ENCODE peak calls at places on chromosomes 6 and 20, in four cellular contexts. One of them, this sample, is unnamed. For H3K4me1, the result is how much of the 10 kb centered on the place peaks cover.

GRCh38 chr6:157393667-157394329 is 12.8 kb downstream of the ZDHHC14 start:
- DNase-seq in breast epithelium: no peak
- DNase-seq in A673: no peak
- DNase-seq in astrocyte: no peak
- DNase-seq in this sample: no peak

GRCh38 chr20:35568645-35569044 is 26.8 kb downstream of the ERGIC3 start:
- DNase-seq in breast epithelium: no peak
- DNase-seq in A673: no peak
- DNase-seq in astrocyte: no peak
- DNase-seq in this sample: peak

GRCh38 chr6:31186052-31186734 is 15.7 kb upstream of the POU5F1 start:
- DNase-seq in breast epithelium: no peak
- DNase-seq in A673: no peak
- DNase-seq in astrocyte: peak
- DNase-seq in this sample: peak

GRCh38 chr20:32116079-32116521 is 6.6 kb downstream of the TM9SF4 start:
- DNase-seq in breast epithelium: no peak
- DNase-seq in A673: peak
- DNase-seq in astrocyte: no peak
- DNase-seq in this sample: peak

GRCh38 chr20:8116067-8116811 is 15.8 kb upstream of the PLCB1 start:
- DNase-seq in breast epithelium: no peak
- DNase-seq in A673: no peak
- DNase-seq in astrocyte: peak
- DNase-seq in this sample: no peak

GRCh38 chr6:85400331-85400730 is 49.6 kb upstream of the NT5E start:
- DNase-seq in breast epithelium: no peak
- DNase-seq in A673: no peak
- DNase-seq in astrocyte: no peak
- DNase-seq in this sample: no peak

GRCh38 chr6:34834789-34835518 is 43.1 kb downstream of the BLTP3A start:
- DNase-seq in breast epithelium: no peak
- DNase-seq in A673: no peak
- DNase-seq in astrocyte: peak
- DNase-seq in this sample: no peak

GRCh38 chr6:54729716-54730115 is 116.9 kb upstream of the FAM83B start:
- DNase-seq in breast epithelium: no peak
- DNase-seq in A673: no peak
- DNase-seq in astrocyte: no peak
- DNase-seq in this sample: no peak

GRCh38 chr20:61044499-61044898 is 207.6 kb upstream of the CDH4 start:
- DNase-seq in breast epithelium: no peak
- DNase-seq in A673: peak
- DNase-seq in astrocyte: no peak
- DNase-seq in this sample: no peak

GRCh38 chr6:142537612-142538478 is 236.0 kb downstream of the ADGRG6 start:
- DNase-seq in breast epithelium: no peak
- DNase-seq in A673: peak
- DNase-seq in astrocyte: no peak
- DNase-seq in this sample: peak

GRCh38 chr6:157443066-157443800 is 62.2 kb downstream of the ZDHHC14 start:
- DNase-seq in breast epithelium: no peak
- DNase-seq in A673: no peak
- DNase-seq in astrocyte: peak
- DNase-seq in this sample: peak

GRCh38 chr6:163335671-163336545 is 78.6 kb upstream of the QKI start:
- DNase-seq in breast epithelium: no peak
- DNase-seq in A673: no peak
- DNase-seq in astrocyte: no peak
- DNase-seq in this sample: peak

GRCh38 chr6:3520541-3521220 is 63.8 kb upstream of the SLC22A23 start:
- DNase-seq in breast epithelium: no peak
- DNase-seq in A673: no peak
- DNase-seq in astrocyte: peak
- DNase-seq in this sample: no peak

GRCh38 chr20:43938932-43939761 is 24.5 kb downstream of the TOX2 start:
- DNase-seq in breast epithelium: no peak
- DNase-seq in A673: peak
- DNase-seq in astrocyte: peak
- DNase-seq in this sample: no peak

GRCh38 chr20:15835811-15836210 is 737.4 kb downstream of the KIF16B start:
- DNase-seq in breast epithelium: no peak
- DNase-seq in A673: no peak
- DNase-seq in astrocyte: no peak
- DNase-seq in this sample: no peak

GRCh38 chr6:19472168-19472567 is 365.0 kb upstream of the ID4 start:
- DNase-seq in breast epithelium: no peak
- DNase-seq in A673: peak
- DNase-seq in astrocyte: peak
- DNase-seq in this sample: no peak

GRCh38 chr20:36396340-36396739 is 90.2 kb downstream of the DLGAP4 start:
- DNase-seq in breast epithelium: no peak
- DNase-seq in A673: no peak
- DNase-seq in astrocyte: no peak
- DNase-seq in this sample: no peak

GRCh38 chr6:108693406-108694154 is 132.9 kb downstream of the FOXO3 start:
- DNase-seq in breast epithelium: no peak
- DNase-seq in A673: no peak
- DNase-seq in astrocyte: no peak
- DNase-seq in this sample: no peak

GRCh38 chr6:108687921-108688320 is 127.2 kb downstream of the FOXO3 start:
- DNase-seq in breast epithelium: no peak
- DNase-seq in A673: no peak
- DNase-seq in astrocyte: no peak
- DNase-seq in this sample: no peak

GRCh38 chr6:108686896-108687295 is 126.2 kb downstream of the FOXO3 start:
- DNase-seq in breast epithelium: no peak
- DNase-seq in A673: no peak
- DNase-seq in astrocyte: no peak
- DNase-seq in this sample: no peak

GRCh38 chr6:108689279-108690161 is 128.8 kb downstream of the FOXO3 start:
- DNase-seq in breast epithelium: peak
- DNase-seq in A673: no peak
- DNase-seq in astrocyte: peak
- DNase-seq in this sample: no peak

DNA sequence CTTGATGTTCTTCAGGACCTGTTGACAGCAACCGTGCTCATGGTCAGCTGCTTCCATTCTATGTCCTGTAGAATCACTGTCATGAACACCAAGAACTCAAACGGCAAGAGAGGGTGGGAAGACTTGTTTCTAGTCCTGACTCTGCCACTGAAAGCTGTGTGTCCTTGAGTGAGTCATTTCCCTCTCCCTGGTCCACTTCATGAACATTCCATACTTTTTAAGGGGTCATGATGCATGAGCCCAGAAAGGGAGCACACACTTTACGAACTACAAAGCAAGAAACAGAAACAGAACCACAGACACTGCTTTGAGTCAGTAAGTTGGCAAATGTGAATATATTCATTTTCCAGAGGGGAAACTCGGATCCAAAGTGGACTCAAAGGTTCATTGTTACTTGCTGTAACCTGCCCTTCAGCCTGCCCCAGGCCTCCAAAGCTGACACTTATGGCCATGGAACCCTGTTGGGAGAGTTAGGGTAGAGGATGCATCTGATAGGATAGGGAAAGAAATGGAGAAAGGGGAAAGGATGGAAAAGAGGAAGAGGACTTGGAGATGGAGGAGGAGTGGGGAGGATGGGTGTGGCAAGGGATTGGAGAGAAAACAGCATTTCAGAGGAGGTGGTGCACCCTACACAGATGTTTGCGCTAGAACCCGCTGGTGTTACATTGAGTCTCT is 129.7 kb downstream of the FOXO3 start:
- DNase-seq in breast epithelium: no peak
- DNase-seq in A673: no peak
- DNase-seq in astrocyte: peak
- DNase-seq in this sample: no peak
- H3K4me1 ChIP-seq in breast epithelium: under half
- H3K4me1 ChIP-seq in A673: under half
- H3K4me1 ChIP-seq in astrocyte: under half
- H3K4me1 ChIP-seq in this sample: under half

GRCh38 chr6:148441454-148441911 is 98.8 kb downstream of the SASH1 start:
- DNase-seq in breast epithelium: no peak
- DNase-seq in A673: peak
- DNase-seq in astrocyte: peak
- DNase-seq in this sample: no peak
- H3K4me1 ChIP-seq in breast epithelium: under half
- H3K4me1 ChIP-seq in A673: under half
- H3K4me1 ChIP-seq in astrocyte: under half
- H3K4me1 ChIP-seq in this sample: under half

GRCh38 chr20:47314647-47315338 is 41.7 kb downstream of the ZMYND8 start:
- DNase-seq in breast epithelium: no peak
- DNase-seq in A673: no peak
- DNase-seq in astrocyte: no peak
- DNase-seq in this sample: no peak
- H3K4me1 ChIP-seq in breast epithelium: under half
- H3K4me1 ChIP-seq in A673: under half
- H3K4me1 ChIP-seq in astrocyte: half or more
- H3K4me1 ChIP-seq in this sample: under half

DNA sequence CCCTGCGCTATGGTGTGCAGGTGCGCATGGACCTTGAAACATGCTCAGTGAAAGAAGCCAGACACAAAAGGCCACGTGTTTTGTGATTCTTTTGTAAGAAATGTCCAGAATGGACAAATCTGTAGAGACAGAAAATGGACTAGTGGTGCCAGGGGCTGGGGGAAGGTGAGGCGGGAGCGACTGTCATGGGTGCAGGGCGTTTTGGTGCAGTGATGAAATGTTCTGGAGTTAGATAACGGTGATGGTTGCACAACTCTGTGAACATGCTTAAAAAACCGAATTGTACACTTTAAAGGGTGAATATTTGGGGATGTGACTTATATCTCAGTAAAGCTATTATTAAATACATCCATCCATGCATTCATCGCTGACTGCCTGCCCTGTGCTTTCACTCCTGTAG is 31.7 kb upstream of the NTSR1 start:
- DNase-seq in breast epithelium: no peak
- DNase-seq in A673: no peak
- DNase-seq in astrocyte: no peak
- DNase-seq in this sample: no peak
- H3K4me1 ChIP-seq in breast epithelium: under half
- H3K4me1 ChIP-seq in A673: under half
- H3K4me1 ChIP-seq in astrocyte: under half
- H3K4me1 ChIP-seq in this sample: under half

DNA sequence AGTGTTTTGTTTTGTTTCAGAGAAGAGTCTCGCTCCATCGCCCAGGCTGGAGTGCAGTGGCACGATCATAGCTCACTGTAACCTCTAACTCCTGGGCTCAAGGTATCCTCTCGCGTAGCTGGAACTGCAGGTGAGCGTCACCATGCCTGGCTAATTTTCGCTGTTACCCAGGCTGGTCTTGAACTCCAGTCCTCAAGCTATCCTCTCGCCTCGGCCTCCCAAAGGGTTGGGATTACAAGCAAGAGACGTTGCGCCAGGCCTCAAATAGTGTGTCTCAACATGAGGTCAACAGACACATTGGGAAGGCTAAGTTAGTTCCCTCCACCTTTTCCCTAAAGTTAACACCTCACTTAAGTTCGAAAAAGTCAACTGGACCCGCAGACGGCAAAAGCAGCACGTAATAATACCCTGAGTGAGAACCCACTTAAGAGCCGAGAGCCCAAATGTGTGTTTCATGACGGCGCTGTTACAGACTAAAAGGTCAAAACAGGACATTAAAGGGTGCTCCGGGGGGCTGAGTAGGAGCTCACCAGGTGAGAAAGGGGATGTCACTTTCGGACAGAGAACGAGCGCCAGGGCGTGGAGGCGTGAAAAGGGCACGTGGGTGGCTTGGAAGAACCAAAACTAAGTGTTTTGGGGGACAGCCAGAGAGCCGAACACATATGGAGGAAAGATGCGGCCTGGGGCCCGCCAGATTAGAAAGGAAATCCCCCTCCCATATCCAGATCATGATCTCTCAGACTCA is 499 bp downstream of the TTI1 start:
- DNase-seq in breast epithelium: no peak
- DNase-seq in A673: no peak
- DNase-seq in astrocyte: peak
- DNase-seq in this sample: no peak
- H3K4me1 ChIP-seq in breast epithelium: under half
- H3K4me1 ChIP-seq in A673: under half
- H3K4me1 ChIP-seq in astrocyte: under half
- H3K4me1 ChIP-seq in this sample: under half

GRCh38 chr20:58595167-58595566 is 55.9 kb upstream of the STX16 start:
- DNase-seq in breast epithelium: no peak
- DNase-seq in A673: no peak
- DNase-seq in astrocyte: no peak
- DNase-seq in this sample: no peak

GRCh38 chr20:58596244-58597010 is 54.7 kb upstream of the STX16 start:
- DNase-seq in breast epithelium: no peak
- DNase-seq in A673: no peak
- DNase-seq in astrocyte: no peak
- DNase-seq in this sample: no peak

GRCh38 chr20:58593880-58594473 is 57.1 kb upstream of the STX16 start:
- DNase-seq in breast epithelium: no peak
- DNase-seq in A673: no peak
- DNase-seq in astrocyte: no peak
- DNase-seq in this sample: no peak

GRCh38 chr20:58587467-58587866 is 63.6 kb upstream of the STX16 start:
- DNase-seq in breast epithelium: no peak
- DNase-seq in A673: no peak
- DNase-seq in astrocyte: no peak
- DNase-seq in this sample: no peak

DNA sequence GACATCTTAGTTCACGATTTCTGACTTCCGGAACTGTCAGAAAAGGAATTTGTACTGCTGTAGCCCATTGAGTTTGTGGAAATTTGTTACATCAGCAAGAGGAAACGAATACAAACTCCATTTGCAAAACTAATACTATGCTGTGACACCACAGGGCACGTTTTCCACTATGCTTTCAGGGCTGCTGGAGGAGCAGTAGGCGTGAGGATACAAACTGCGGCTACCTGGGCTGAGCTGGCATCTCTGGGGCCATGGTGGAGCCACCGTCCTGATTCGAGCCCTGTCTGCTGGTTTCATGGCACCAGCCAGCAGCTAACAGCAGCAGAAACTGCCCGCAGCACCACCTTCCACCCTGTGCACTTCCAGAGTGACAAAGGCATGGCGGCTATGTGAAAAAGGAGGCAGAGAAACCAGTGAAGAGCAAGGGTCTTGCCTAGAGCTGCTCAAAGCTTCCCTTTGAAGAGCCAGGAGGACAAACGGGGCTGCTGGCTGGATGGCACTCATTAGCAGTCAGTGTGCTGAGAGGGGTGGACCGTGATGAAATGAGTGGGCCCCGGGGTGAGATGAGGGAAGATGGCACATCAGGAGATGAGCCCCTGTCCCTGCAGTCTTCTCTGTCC is 58.9 kb upstream of the STX16 start:
- DNase-seq in breast epithelium: no peak
- DNase-seq in A673: no peak
- DNase-seq in astrocyte: no peak
- DNase-seq in this sample: no peak
- H3K4me1 ChIP-seq in breast epithelium: under half
- H3K4me1 ChIP-seq in A673: under half
- H3K4me1 ChIP-seq in astrocyte: under half
- H3K4me1 ChIP-seq in this sample: under half